ENCODE peak calls at places on chromosomes 5 and 9, in four cellular contexts. F is tibial nerve, S is heart left ventricle, Y is PC-3. P is an unnamed sample.

GRCh38 chr5:90542827-90543519 is 13.6 kb upstream of the LYSMD3 start:
- DNase-seq in Y (no peak), F (no peak), S (no peak), P (no peak)

GRCh38 chr9:123359106-123359505 is 3.1 kb downstream of the CRB2 start:
- DNase-seq in Y (no peak), F (no peak), S (no peak), P (no peak)

GRCh38 chr5:133527311-133527710 is 85.0 kb downstream of the FSTL4 start:
- DNase-seq in Y (no peak), S (no peak), F (no peak), P (no peak)

GRCh38 chr9:14935099-14935710 is 25.0 kb upstream of the FREM1 start:
- DNase-seq in Y (no peak), F (no peak), S (no peak), P (no peak)

GRCh38 chr9:137028281-137029057 is 432 bp upstream of the ABCA2 start:
- DNase-seq in F (no peak), S (peak), Y (peak), P (peak)

GRCh38 chr5:132873119-132873929 is at the start of gene LEAP2:
- DNase-seq in Y (no peak), F (no peak), S (no peak), P (no peak)

GRCh38 chr9:14910178-14910805 is at the start of gene FREM1:
- DNase-seq in Y (no peak), S (peak), F (peak), P (peak)

GRCh38 chr5:38589629-38590028 is 33.2 kb upstream of the LIFR start:
- DNase-seq in F (no peak), Y (no peak), S (no peak), P (no peak)

GRCh38 chr5:30650311-30650710 is 543.2 kb upstream of the CDH6 start:
- DNase-seq in Y (peak), F (no peak), S (no peak), P (no peak)

GRCh38 chr5:96816991-96817390 is 9.2 kb upstream of the ERAP1 start:
- DNase-seq in S (no peak), Y (no peak), F (no peak), P (no peak)

GRCh38 chr9:16368425-16369087 is 501.9 kb downstream of the BNC2 start:
- DNase-seq in F (no peak), Y (peak), S (no peak), P (no peak)

GRCh38 chr9:76537150-76537646 is 78.2 kb downstream of the GCNT1 start:
- DNase-seq in S (peak), Y (no peak), F (peak), P (no peak)

GRCh38 chr5:150363185-150363584 is 5.7 kb downstream of the TCOF1 start:
- DNase-seq in S (no peak), F (no peak), Y (no peak), P (no peak)

GRCh38 chr9:104386020-104386419 is 118.0 kb upstream of the OR13F1 start:
- DNase-seq in Y (no peak), F (no peak), S (no peak), P (no peak)

GRCh38 chr5:135843571-135844337 is 9.3 kb downstream of the SLC25A48 start:
- DNase-seq in Y (peak), F (no peak), S (no peak), P (peak)

GRCh38 chr9:111429175-111429574 is 55.0 kb downstream of the ECPAS start:
- DNase-seq in Y (peak), F (no peak), S (no peak), P (no peak)

GRCh38 chr9:27539479-27540441 is 10.1 kb upstream of the MOB3B start:
- DNase-seq in Y (peak), S (no peak), F (no peak), P (no peak)

GRCh38 chr5:58156977-58157701 is 302.7 kb downstream of the PLK2 start:
- DNase-seq in F (no peak), Y (no peak), S (no peak), P (no peak)

GRCh38 chr5:37899037-37899436 is 59.2 kb upstream of the GDNF start:
- DNase-seq in F (no peak), Y (no peak), S (no peak), P (no peak)

GRCh38 chr9:127943746-127944145 is 6.1 kb upstream of the DPM2 start:
- DNase-seq in F (peak), S (peak), Y (peak), P (peak)

GRCh38 chr5:168724227-168724626 is 145.1 kb upstream of the PANK3 start:
- DNase-seq in Y (no peak), S (no peak), F (no peak), P (no peak)

GRCh38 chr5:54743997-54744788 is 226.6 kb downstream of the SNX18 start:
- DNase-seq in F (no peak), Y (peak), S (no peak), P (no peak)

GRCh38 chr9:135017916-135018915 is 69.3 kb upstream of the OLFM1 start:
- DNase-seq in F (no peak), Y (no peak), S (no peak), P (no peak)

GRCh38 chr9:77211561-77211960 is 34.2 kb downstream of the VPS13A start:
- DNase-seq in S (no peak), F (no peak), Y (no peak), P (no peak)

GRCh38 chr9:129071526-129072131 is 9.3 kb upstream of the DOLPP1 start:
- DNase-seq in S (no peak), F (no peak), Y (no peak), P (peak)

GRCh38 chr5:140011297-140011802 is 31.7 kb downstream of the NRG2 start:
- DNase-seq in S (no peak), F (no peak), Y (peak), P (no peak)

GRCh38 chr9:34046784-34047379 is 1.8 kb downstream of the UBAP2 start:
- DNase-seq in Y (peak), S (no peak), F (no peak), P (peak)

GRCh38 chr5:180898621-180899246 is at the start of gene BTNL8:
- DNase-seq in S (no peak), Y (no peak), F (no peak), P (no peak)

GRCh38 chr5:149824115-149824514 is 94.0 kb downstream of the PPARGC1B start:
- DNase-seq in Y (no peak), S (no peak), F (no peak), P (no peak)

GRCh38 chr5:11640474-11640873 is 263.8 kb downstream of the CTNND2 start:
- DNase-seq in S (no peak), F (no peak), Y (no peak), P (no peak)

GRCh38 chr9:6566409-6567139 is 79.0 kb downstream of the GLDC start:
- DNase-seq in S (no peak), Y (peak), F (no peak), P (no peak)

GRCh38 chr5:165630211-165630866 is 2124.9 kb downstream of the MAT2B start:
- DNase-seq in F (no peak), Y (peak), S (no peak), P (peak)

GRCh38 chr5:159182691-159183090 is 26.7 kb downstream of the RNF145 start:
- DNase-seq in S (no peak), Y (no peak), F (no peak), P (no peak)

GRCh38 chr5:159183247-159183646 is 26.1 kb downstream of the RNF145 start:
- DNase-seq in Y (no peak), F (no peak), S (no peak), P (no peak)

GRCh38 chr5:159179556-159180305 is 29.6 kb downstream of the RNF145 start:
- DNase-seq in F (no peak), S (no peak), Y (peak), P (no peak)

GRCh38 chr5:159178978-159179377 is 30.4 kb downstream of the RNF145 start:
- DNase-seq in S (no peak), Y (peak), F (no peak), P (no peak)

GRCh38 chr5:159181152-159181551 is 28.2 kb downstream of the RNF145 start:
- DNase-seq in Y (no peak), F (no peak), S (no peak), P (no peak)
- TF ChIP-seq CTCF in Y (no peak), F (no peak), S (no peak), P (no peak)

GRCh38 chr9:70297141-70297540 is 38.4 kb downstream of the SMC5 start:
- DNase-seq in F (no peak), Y (no peak), S (no peak), P (no peak)
- H3K4me3 ChIP-seq in F (no peak), Y (no peak), S (no peak), P (no peak)

GRCh38 chr9:131747352-131747751 is 7.5 kb upstream of the RAPGEF1 start:
- DNase-seq in S (no peak), Y (peak), F (no peak), P (no peak)
- TF ChIP-seq CTCF in S (peak), Y (peak), F (peak), P (peak)

GRCh38 chr5:159106569-159107282 is 7.0 kb upstream of the EBF1 start:
- DNase-seq in F (peak), Y (peak), S (peak), P (peak)
- H3K4me3 ChIP-seq in F (peak), Y (peak), S (peak), P (peak)

DNA sequence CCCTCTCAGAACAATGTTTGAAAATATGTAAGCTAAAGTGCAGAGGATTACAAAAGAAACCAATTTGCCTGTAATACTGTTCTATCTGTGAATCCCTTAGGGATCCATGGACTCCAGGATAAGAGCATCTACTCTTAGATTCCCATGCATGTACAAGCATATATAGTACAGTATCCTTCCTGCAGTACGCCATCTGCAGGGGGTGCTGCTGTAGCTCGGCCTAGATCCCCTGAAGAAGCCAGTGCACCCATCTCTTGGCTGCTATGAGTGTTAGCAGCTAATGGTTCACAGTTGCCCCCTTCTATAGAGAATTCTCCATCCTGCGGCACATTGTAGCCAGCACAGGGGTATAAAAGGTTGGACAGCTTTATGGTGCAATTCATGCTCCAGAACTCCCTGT is 61.8 kb upstream of the SLC30A5 start:
- DNase-seq in S (no peak), Y (no peak), F (no peak), P (no peak)
- TF ChIP-seq CTCF in S (no peak), Y (peak), F (no peak), P (peak)